ENCODE peak calls at places on chromosomes 12 and 14, in eight cellular contexts. One of them, this sample, is unnamed.

GRCh38 chr12:132471858-132472255 is 18.1 kb upstream of the FBRSL1 start:
- DNase-seq in foreskin fibroblast: no peak
- DNase-seq in substantia nigra: no peak
- DNase-seq in HL-60: no peak
- DNase-seq in tibial artery: no peak
- DNase-seq in progenitor cell of endocrine pancreas: no peak
- DNase-seq in CD4-positive, alpha-beta memory T cell: no peak
- DNase-seq in SHP77 treated with DMSO at 0.1 percent for 48 hours: no peak
- DNase-seq in this sample: no peak

GRCh38 chr14:102203382-102203781 is 63.7 kb downstream of the WDR20 start:
- DNase-seq in foreskin fibroblast: no peak
- DNase-seq in substantia nigra: no peak
- DNase-seq in HL-60: no peak
- DNase-seq in tibial artery: no peak
- DNase-seq in progenitor cell of endocrine pancreas: no peak
- DNase-seq in CD4-positive, alpha-beta memory T cell: no peak
- DNase-seq in SHP77 treated with DMSO at 0.1 percent for 48 hours: no peak
- DNase-seq in this sample: no peak

GRCh38 chr12:7102582-7102981 is 6.4 kb downstream of the C1RL start:
- DNase-seq in foreskin fibroblast: no peak
- DNase-seq in substantia nigra: no peak
- DNase-seq in HL-60: no peak
- DNase-seq in tibial artery: peak; percentile 15
- DNase-seq in progenitor cell of endocrine pancreas: no peak
- DNase-seq in CD4-positive, alpha-beta memory T cell: no peak
- DNase-seq in SHP77 treated with DMSO at 0.1 percent for 48 hours: no peak
- DNase-seq in this sample: no peak

GRCh38 chr14:102530828-102531478 is 21.4 kb upstream of the ANKRD9 start:
- DNase-seq in foreskin fibroblast: no peak
- DNase-seq in substantia nigra: no peak
- DNase-seq in HL-60: no peak
- DNase-seq in tibial artery: no peak
- DNase-seq in progenitor cell of endocrine pancreas: no peak
- DNase-seq in CD4-positive, alpha-beta memory T cell: no peak
- DNase-seq in SHP77 treated with DMSO at 0.1 percent for 48 hours: no peak
- DNase-seq in this sample: no peak

GRCh38 chr12:75236206-75236605 is 26.6 kb upstream of the KCNC2 start:
- DNase-seq in foreskin fibroblast: no peak
- DNase-seq in substantia nigra: no peak
- DNase-seq in HL-60: no peak
- DNase-seq in tibial artery: no peak
- DNase-seq in progenitor cell of endocrine pancreas: no peak
- DNase-seq in CD4-positive, alpha-beta memory T cell: no peak
- DNase-seq in SHP77 treated with DMSO at 0.1 percent for 48 hours: no peak
- DNase-seq in this sample: no peak

GRCh38 chr14:90336401-90336800 is 4.7 kb upstream of the NRDE2 start:
- DNase-seq in foreskin fibroblast: no peak
- DNase-seq in substantia nigra: no peak
- DNase-seq in HL-60: no peak
- DNase-seq in tibial artery: no peak
- DNase-seq in progenitor cell of endocrine pancreas: no peak
- DNase-seq in CD4-positive, alpha-beta memory T cell: no peak
- DNase-seq in SHP77 treated with DMSO at 0.1 percent for 48 hours: no peak
- DNase-seq in this sample: no peak

GRCh38 chr14:89011727-89012271 is 187.3 kb downstream of the TTC8 start:
- DNase-seq in foreskin fibroblast: no peak
- DNase-seq in substantia nigra: no peak
- DNase-seq in HL-60: no peak
- DNase-seq in tibial artery: no peak
- DNase-seq in progenitor cell of endocrine pancreas: no peak
- DNase-seq in CD4-positive, alpha-beta memory T cell: no peak
- DNase-seq in SHP77 treated with DMSO at 0.1 percent for 48 hours: peak; percentile 56
- DNase-seq in this sample: no peak

GRCh38 chr12:124683330-124683662 is 115.9 kb upstream of the NCOR2 start:
- DNase-seq in foreskin fibroblast: no peak
- DNase-seq in substantia nigra: no peak
- DNase-seq in HL-60: no peak
- DNase-seq in tibial artery: no peak
- DNase-seq in progenitor cell of endocrine pancreas: no peak
- DNase-seq in CD4-positive, alpha-beta memory T cell: no peak
- DNase-seq in SHP77 treated with DMSO at 0.1 percent for 48 hours: no peak
- DNase-seq in this sample: no peak

GRCh38 chr12:64392221-64392620 is 1.7 kb upstream of the C12orf56 start:
- DNase-seq in foreskin fibroblast: peak; percentile 18
- DNase-seq in substantia nigra: no peak
- DNase-seq in HL-60: no peak
- DNase-seq in tibial artery: no peak
- DNase-seq in progenitor cell of endocrine pancreas: no peak
- DNase-seq in CD4-positive, alpha-beta memory T cell: no peak
- DNase-seq in SHP77 treated with DMSO at 0.1 percent for 48 hours: no peak
- DNase-seq in this sample: no peak

GRCh38 chr14:68762944-68763831 is 29.7 kb downstream of the ZFP36L1 start:
- DNase-seq in foreskin fibroblast: peak; percentile 32
- DNase-seq in substantia nigra: no peak
- DNase-seq in HL-60: no peak
- DNase-seq in tibial artery: no peak
- DNase-seq in progenitor cell of endocrine pancreas: peak; percentile 30
- DNase-seq in CD4-positive, alpha-beta memory T cell: no peak
- DNase-seq in SHP77 treated with DMSO at 0.1 percent for 48 hours: no peak
- DNase-seq in this sample: peak; percentile 78

GRCh38 chr14:102591372-102591943 is 991 bp upstream of the RCOR1 start:
- DNase-seq in foreskin fibroblast: no peak
- DNase-seq in substantia nigra: peak; percentile 36
- DNase-seq in HL-60: no peak
- DNase-seq in tibial artery: peak; percentile 72
- DNase-seq in progenitor cell of endocrine pancreas: peak; percentile 20
- DNase-seq in CD4-positive, alpha-beta memory T cell: no peak
- DNase-seq in SHP77 treated with DMSO at 0.1 percent for 48 hours: no peak
- DNase-seq in this sample: no peak

GRCh38 chr14:68602507-68602906 is 190.4 kb downstream of the ZFP36L1 start:
- DNase-seq in foreskin fibroblast: no peak
- DNase-seq in substantia nigra: no peak
- DNase-seq in HL-60: no peak
- DNase-seq in tibial artery: peak; percentile 5
- DNase-seq in progenitor cell of endocrine pancreas: no peak
- DNase-seq in CD4-positive, alpha-beta memory T cell: no peak
- DNase-seq in SHP77 treated with DMSO at 0.1 percent for 48 hours: no peak
- DNase-seq in this sample: no peak

GRCh38 chr12:104609083-104609844 is 152.5 kb downstream of the CHST11 start:
- DNase-seq in foreskin fibroblast: no peak
- DNase-seq in substantia nigra: no peak
- DNase-seq in HL-60: no peak
- DNase-seq in tibial artery: no peak
- DNase-seq in progenitor cell of endocrine pancreas: no peak
- DNase-seq in CD4-positive, alpha-beta memory T cell: no peak
- DNase-seq in SHP77 treated with DMSO at 0.1 percent for 48 hours: no peak
- DNase-seq in this sample: no peak

GRCh38 chr14:101505216-101505970 is 55.9 kb upstream of the DIO3 start:
- DNase-seq in foreskin fibroblast: no peak
- DNase-seq in substantia nigra: no peak
- DNase-seq in HL-60: no peak
- DNase-seq in tibial artery: peak; percentile 62
- DNase-seq in progenitor cell of endocrine pancreas: no peak
- DNase-seq in CD4-positive, alpha-beta memory T cell: no peak
- DNase-seq in SHP77 treated with DMSO at 0.1 percent for 48 hours: no peak
- DNase-seq in this sample: peak; percentile 54

GRCh38 chr12:3973269-3973884 is 100.2 kb upstream of the PARP11 start:
- DNase-seq in foreskin fibroblast: no peak
- DNase-seq in substantia nigra: no peak
- DNase-seq in HL-60: no peak
- DNase-seq in tibial artery: no peak
- DNase-seq in progenitor cell of endocrine pancreas: no peak
- DNase-seq in CD4-positive, alpha-beta memory T cell: peak; percentile 12
- DNase-seq in SHP77 treated with DMSO at 0.1 percent for 48 hours: no peak
- DNase-seq in this sample: no peak

GRCh38 chr14:53389207-53389606 is 236.1 kb upstream of the DDHD1 start:
- DNase-seq in foreskin fibroblast: peak; percentile 56
- DNase-seq in substantia nigra: no peak
- DNase-seq in HL-60: no peak
- DNase-seq in tibial artery: no peak
- DNase-seq in progenitor cell of endocrine pancreas: no peak
- DNase-seq in CD4-positive, alpha-beta memory T cell: no peak
- DNase-seq in SHP77 treated with DMSO at 0.1 percent for 48 hours: no peak
- DNase-seq in this sample: no peak

GRCh38 chr12:118370601-118371000 is 2.1 kb downstream of the TAOK3 start:
- DNase-seq in foreskin fibroblast: no peak
- DNase-seq in substantia nigra: no peak
- DNase-seq in HL-60: no peak
- DNase-seq in tibial artery: no peak
- DNase-seq in progenitor cell of endocrine pancreas: no peak
- DNase-seq in CD4-positive, alpha-beta memory T cell: no peak
- DNase-seq in SHP77 treated with DMSO at 0.1 percent for 48 hours: no peak
- DNase-seq in this sample: no peak

GRCh38 chr14:69081271-69081670 is 71.6 kb downstream of the DCAF5 start:
- DNase-seq in foreskin fibroblast: no peak
- DNase-seq in substantia nigra: no peak
- DNase-seq in HL-60: no peak
- DNase-seq in tibial artery: no peak
- DNase-seq in progenitor cell of endocrine pancreas: no peak
- DNase-seq in CD4-positive, alpha-beta memory T cell: no peak
- DNase-seq in SHP77 treated with DMSO at 0.1 percent for 48 hours: no peak
- DNase-seq in this sample: no peak

GRCh38 chr14:91399868-91400640 is 17.6 kb downstream of the CCDC88C start:
- DNase-seq in foreskin fibroblast: no peak
- DNase-seq in substantia nigra: no peak
- DNase-seq in HL-60: no peak
- DNase-seq in tibial artery: no peak
- DNase-seq in progenitor cell of endocrine pancreas: no peak
- DNase-seq in CD4-positive, alpha-beta memory T cell: peak; percentile 57
- DNase-seq in SHP77 treated with DMSO at 0.1 percent for 48 hours: no peak
- DNase-seq in this sample: no peak

GRCh38 chr12:28937196-28937595 is 211.9 kb upstream of the FAR2 start:
- DNase-seq in foreskin fibroblast: peak; percentile 40
- DNase-seq in substantia nigra: no peak
- DNase-seq in HL-60: no peak
- DNase-seq in tibial artery: no peak
- DNase-seq in progenitor cell of endocrine pancreas: no peak
- DNase-seq in CD4-positive, alpha-beta memory T cell: no peak
- DNase-seq in SHP77 treated with DMSO at 0.1 percent for 48 hours: no peak
- DNase-seq in this sample: no peak

GRCh38 chr12:6326316-6326959 is 15.4 kb downstream of the TNFRSF1A start:
- DNase-seq in foreskin fibroblast: peak; percentile 52
- DNase-seq in substantia nigra: no peak
- DNase-seq in HL-60: no peak
- DNase-seq in tibial artery: no peak
- DNase-seq in progenitor cell of endocrine pancreas: peak; percentile 43
- DNase-seq in CD4-positive, alpha-beta memory T cell: no peak
- DNase-seq in SHP77 treated with DMSO at 0.1 percent for 48 hours: no peak
- DNase-seq in this sample: peak; percentile 81

GRCh38 chr12:57940915-57941164 is 527 bp upstream of the ATP23 start:
- DNase-seq in foreskin fibroblast: no peak
- DNase-seq in substantia nigra: no peak
- DNase-seq in HL-60: no peak
- DNase-seq in tibial artery: no peak
- DNase-seq in progenitor cell of endocrine pancreas: no peak
- DNase-seq in CD4-positive, alpha-beta memory T cell: no peak
- DNase-seq in SHP77 treated with DMSO at 0.1 percent for 48 hours: no peak
- DNase-seq in this sample: no peak

GRCh38 chr14:101843665-101844064 is 82.2 kb downstream of the PPP2R5C start:
- DNase-seq in foreskin fibroblast: no peak
- DNase-seq in substantia nigra: no peak
- DNase-seq in HL-60: peak; percentile 67
- DNase-seq in tibial artery: no peak
- DNase-seq in progenitor cell of endocrine pancreas: no peak
- DNase-seq in CD4-positive, alpha-beta memory T cell: peak; percentile 65
- DNase-seq in SHP77 treated with DMSO at 0.1 percent for 48 hours: no peak
- DNase-seq in this sample: no peak

GRCh38 chr12:91608562-91608961 is 425.9 kb upstream of the DCN start:
- DNase-seq in foreskin fibroblast: no peak
- DNase-seq in substantia nigra: no peak
- DNase-seq in HL-60: no peak
- DNase-seq in tibial artery: no peak
- DNase-seq in progenitor cell of endocrine pancreas: no peak
- DNase-seq in CD4-positive, alpha-beta memory T cell: no peak
- DNase-seq in SHP77 treated with DMSO at 0.1 percent for 48 hours: peak; percentile 27
- DNase-seq in this sample: no peak

This sample was measured in right atrium auricular region.